ENCODE peak calls at places on chromosomes 1 and 21, in eight cellular contexts. One of them, this sample, is unnamed.

GRCh38 chr1:162916407-162916806 is 55.4 kb upstream of the CCDC190 start:
- DNase-seq in posterior vena cava: no peak
- DNase-seq in NAMALWA: no peak
- DNase-seq in RPMI8226: no peak
- DNase-seq in upper lobe of right lung: no peak
- DNase-seq in endothelial cell: no peak
- DNase-seq in HS-5: peak; percentile 38
- DNase-seq in nephron progenitor cell: no peak
- DNase-seq in this sample: no peak

GRCh38 chr1:36517019-36517387 is 34.3 kb upstream of the CSF3R start:
- DNase-seq in upper lobe of right lung: peak; percentile 57
- DNase-seq in posterior vena cava: peak; percentile 43
- DNase-seq in RPMI8226: no peak
- DNase-seq in HS-5: no peak
- DNase-seq in NAMALWA: no peak
- DNase-seq in nephron progenitor cell: no peak
- DNase-seq in endothelial cell: no peak
- DNase-seq in this sample: no peak

GRCh38 chr1:19435181-19435580 is 50.2 kb downstream of the CAPZB start:
- DNase-seq in RPMI8226: no peak
- DNase-seq in posterior vena cava: peak; percentile 58
- DNase-seq in NAMALWA: no peak
- DNase-seq in endothelial cell: no peak
- DNase-seq in nephron progenitor cell: no peak
- DNase-seq in upper lobe of right lung: no peak
- DNase-seq in HS-5: no peak
- DNase-seq in this sample: no peak

GRCh38 chr1:168535536-168535935 is 8.3 kb downstream of the XCL2 start:
- DNase-seq in nephron progenitor cell: no peak
- DNase-seq in endothelial cell: no peak
- DNase-seq in upper lobe of right lung: no peak
- DNase-seq in posterior vena cava: no peak
- DNase-seq in NAMALWA: no peak
- DNase-seq in RPMI8226: no peak
- DNase-seq in HS-5: no peak
- DNase-seq in this sample: no peak

GRCh38 chr1:2589331-2590232 is 3.0 kb downstream of the PRXL2B start:
- DNase-seq in NAMALWA: no peak
- DNase-seq in posterior vena cava: peak; percentile 77
- DNase-seq in RPMI8226: no peak
- DNase-seq in endothelial cell: no peak
- DNase-seq in upper lobe of right lung: peak; percentile 63
- DNase-seq in HS-5: no peak
- DNase-seq in nephron progenitor cell: no peak
- DNase-seq in this sample: no peak

GRCh38 chr1:155177192-155177917 is 3.7 kb downstream of the TRIM46 start:
- DNase-seq in HS-5: no peak
- DNase-seq in RPMI8226: no peak
- DNase-seq in upper lobe of right lung: peak; percentile 83
- DNase-seq in posterior vena cava: peak; percentile 62
- DNase-seq in NAMALWA: no peak
- DNase-seq in nephron progenitor cell: no peak
- DNase-seq in endothelial cell: peak; percentile 1
- DNase-seq in this sample: no peak

GRCh38 chr21:39319251-39319756 is 5.9 kb upstream of the BRWD1 start:
- DNase-seq in endothelial cell: no peak
- DNase-seq in HS-5: no peak
- DNase-seq in nephron progenitor cell: no peak
- DNase-seq in upper lobe of right lung: no peak
- DNase-seq in posterior vena cava: no peak
- DNase-seq in NAMALWA: no peak
- DNase-seq in RPMI8226: no peak
- DNase-seq in this sample: no peak

GRCh38 chr21:18443085-18443484 is 39.5 kb upstream of the TMPRSS15 start:
- DNase-seq in endothelial cell: no peak
- DNase-seq in NAMALWA: no peak
- DNase-seq in HS-5: no peak
- DNase-seq in upper lobe of right lung: no peak
- DNase-seq in RPMI8226: no peak
- DNase-seq in nephron progenitor cell: no peak
- DNase-seq in posterior vena cava: no peak
- DNase-seq in this sample: no peak

GRCh38 chr1:183394435-183394834 is 23.7 kb downstream of the NMNAT2 start:
- DNase-seq in posterior vena cava: no peak
- DNase-seq in nephron progenitor cell: no peak
- DNase-seq in NAMALWA: no peak
- DNase-seq in endothelial cell: no peak
- DNase-seq in upper lobe of right lung: no peak
- DNase-seq in HS-5: no peak
- DNase-seq in RPMI8226: no peak
- DNase-seq in this sample: no peak

GRCh38 chr1:182450087-182450486 is at the start of gene RGSL1:
- DNase-seq in nephron progenitor cell: no peak
- DNase-seq in posterior vena cava: no peak
- DNase-seq in NAMALWA: no peak
- DNase-seq in endothelial cell: no peak
- DNase-seq in upper lobe of right lung: no peak
- DNase-seq in RPMI8226: no peak
- DNase-seq in HS-5: no peak
- DNase-seq in this sample: no peak